ENCODE peak calls at places on chromosome 22, in six cellular contexts. X is HCT116; Q is cardiac muscle cell; B is endothelial cell of umbilical vein; W is CD4-positive, CD25-positive, alpha-beta regulatory T cell; F is mammary epithelial cell. Y is an unnamed sample.

GRCh38 chr22:20607157-20607907 is 99.9 kb downstream of the MED15 start:
- DNase-seq in X (no peak), Q (peak; percentile 14), B (no peak), W (no peak), F (no peak), Y (no peak)

GRCh38 chr22:31160328-31160978 is 471 bp downstream of the RNF185 start:
- DNase-seq in X (no peak), Q (peak; percentile 49), B (peak; percentile 55), W (peak; percentile 28), F (no peak), Y (peak; percentile 23)

GRCh38 chr22:27870234-27871191 is 48.5 kb downstream of the PITPNB start:
- DNase-seq in X (no peak), Q (no peak), B (no peak), W (no peak), F (no peak), Y (no peak)

GRCh38 chr22:31926969-31927368 is 17.4 kb upstream of the YWHAH start:
- DNase-seq in X (no peak), Q (no peak), B (no peak), W (no peak), F (peak; percentile 31), Y (no peak)

GRCh38 chr22:21624120-21624879 is 5.5 kb downstream of the YDJC start:
- DNase-seq in X (no peak), Q (peak; percentile 37), B (no peak), W (peak; percentile 25), F (peak; percentile 9), Y (no peak)

GRCh38 chr22:31530816-31531180 is 34.5 kb downstream of the SFI1 start:
- DNase-seq in X (no peak), Q (no peak), B (no peak), W (no peak), F (no peak), Y (no peak)

GRCh38 chr22:29258407-29259252 is 9.2 kb downstream of the RHBDD3 start:
- DNase-seq in X (no peak), Q (no peak), B (no peak), W (no peak), F (no peak), Y (no peak)

GRCh38 chr22:35539910-35540599 is 576 bp upstream of the RASD2 start:
- DNase-seq in X (no peak), Q (peak; percentile 78), B (no peak), W (peak; percentile 56), F (peak; percentile 42), Y (peak; percentile 56)

GRCh38 chr22:40799008-40799407 is 20.1 kb downstream of the SLC25A17 start:
- DNase-seq in X (no peak), Q (no peak), B (no peak), W (no peak), F (no peak), Y (no peak)

GRCh38 chr22:45599836-45600577 is 71.6 kb upstream of the ATXN10 start:
- DNase-seq in X (no peak), Q (no peak), B (no peak), W (no peak), F (no peak), Y (no peak)

GRCh38 chr22:41021039-41021654 is 70.0 kb downstream of the RBX1 start:
- DNase-seq in X (no peak), Q (no peak), B (no peak), W (peak; percentile 7), F (no peak), Y (no peak)

GRCh38 chr22:35575116-35575748 is 34.6 kb downstream of the RASD2 start:
- DNase-seq in X (no peak), Q (no peak), B (no peak), W (no peak), F (no peak), Y (no peak)

GRCh38 chr22:48940266-48940987 is 887.2 kb downstream of the BRD1 start:
- DNase-seq in X (no peak), Q (no peak), B (no peak), W (no peak), F (no peak), Y (no peak)

GRCh38 chr22:19795617-19796008 is 35.0 kb downstream of the TBX1 start:
- DNase-seq in X (no peak), Q (no peak), B (no peak), W (no peak), F (no peak), Y (no peak)

GRCh38 chr22:47940211-47940610 is 1177.8 kb downstream of the TBC1D22A start:
- DNase-seq in X (no peak), Q (no peak), B (no peak), W (no peak), F (no peak), Y (no peak)

GRCh38 chr22:44335903-44336803 is 23.4 kb upstream of the SHISAL1 start:
- DNase-seq in X (no peak), Q (no peak), B (no peak), W (peak; percentile 22), F (no peak), Y (no peak)

GRCh38 chr22:17112491-17113042 is 8.6 kb downstream of the TMEM121B start:
- DNase-seq in X (no peak), Q (no peak), B (no peak), W (no peak), F (no peak), Y (no peak)

GRCh38 chr22:19720999-19721485 is 2.3 kb upstream of the GP1BB start:
- DNase-seq in X (no peak), Q (no peak), B (no peak), W (no peak), F (no peak), Y (no peak)

GRCh38 chr22:10961043-10961860 is 4566.7 kb upstream of the OR11H1 start:
- DNase-seq in X (no peak), Q (no peak), B (no peak), W (no peak), F (no peak), Y (no peak)

GRCh38 chr22:50292643-50293440 is 14.6 kb downstream of the PLXNB2 start:
- DNase-seq in X (no peak), Q (no peak), B (no peak), W (peak; percentile 56), F (no peak), Y (no peak)

GRCh38 chr22:50294319-50294656 is 13.2 kb downstream of the PLXNB2 start:
- DNase-seq in X (no peak), Q (no peak), B (no peak), W (no peak), F (no peak), Y (no peak)

GRCh38 chr22:50296658-50297490 is 10.6 kb downstream of the PLXNB2 start:
- DNase-seq in X (no peak), Q (no peak), B (no peak), W (no peak), F (no peak), Y (no peak)

GRCh38 chr22:50289942-50290630 is 17.4 kb downstream of the PLXNB2 start:
- DNase-seq in X (no peak), Q (no peak), B (no peak), W (no peak), F (no peak), Y (no peak)

DNA sequence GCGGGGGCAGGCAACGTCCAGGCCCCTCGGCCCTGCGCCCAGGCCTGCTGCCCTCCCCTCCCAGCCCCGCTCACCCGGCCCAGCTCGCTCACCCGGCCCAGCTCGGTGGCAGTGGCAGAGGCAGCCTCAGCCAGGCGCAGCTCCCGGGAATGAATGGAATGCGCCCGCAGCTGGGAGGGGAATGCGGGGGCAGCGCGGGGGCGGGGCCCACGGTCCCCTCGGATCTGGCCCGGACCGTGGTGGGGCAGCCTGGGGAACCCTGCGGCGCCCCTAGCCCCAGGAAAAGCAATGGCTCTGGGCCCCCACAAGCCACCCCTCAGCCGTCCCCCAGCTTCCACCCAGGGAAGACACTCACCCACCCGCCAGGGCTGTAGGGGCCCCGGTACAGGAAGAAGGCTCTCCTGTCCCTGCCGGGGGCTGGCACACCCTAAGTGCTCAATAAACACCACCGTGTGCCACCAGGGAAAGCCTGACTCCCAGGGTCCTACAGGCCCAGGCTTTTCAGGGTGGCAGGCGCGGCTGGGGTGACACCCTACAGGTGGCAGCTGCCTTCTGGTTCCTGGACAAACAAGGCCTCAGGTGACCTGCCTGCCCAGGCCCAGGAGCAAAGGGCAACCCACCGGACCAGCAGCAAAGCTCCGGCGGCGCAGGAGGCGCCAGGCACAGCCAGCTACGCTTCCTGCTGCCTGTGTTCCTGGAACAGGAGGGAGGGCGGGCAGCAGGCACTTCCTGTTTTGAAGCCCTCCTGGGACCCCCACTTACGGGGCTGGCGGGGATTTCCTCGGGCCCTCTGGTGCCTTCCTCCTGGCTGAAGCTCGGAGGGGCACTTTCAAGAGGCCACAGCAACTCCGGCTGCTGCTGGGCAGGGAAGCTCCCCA is 13.8 kb downstream of the PLXNB2 start:
- DNase-seq in X (no peak), Q (peak; percentile 87), B (peak; percentile 83), W (peak; percentile 65), F (peak; percentile 58), Y (no peak)
- H3K4me3 ChIP-seq in X (peak overlapping the region; percentile 56), Q (no peak overlapping the region), B (peak overlapping the region; percentile 22), W (no peak overlapping the region), F (peak overlapping the region; percentile 15), Y (peak overlapping the region; percentile 50)

DNA sequence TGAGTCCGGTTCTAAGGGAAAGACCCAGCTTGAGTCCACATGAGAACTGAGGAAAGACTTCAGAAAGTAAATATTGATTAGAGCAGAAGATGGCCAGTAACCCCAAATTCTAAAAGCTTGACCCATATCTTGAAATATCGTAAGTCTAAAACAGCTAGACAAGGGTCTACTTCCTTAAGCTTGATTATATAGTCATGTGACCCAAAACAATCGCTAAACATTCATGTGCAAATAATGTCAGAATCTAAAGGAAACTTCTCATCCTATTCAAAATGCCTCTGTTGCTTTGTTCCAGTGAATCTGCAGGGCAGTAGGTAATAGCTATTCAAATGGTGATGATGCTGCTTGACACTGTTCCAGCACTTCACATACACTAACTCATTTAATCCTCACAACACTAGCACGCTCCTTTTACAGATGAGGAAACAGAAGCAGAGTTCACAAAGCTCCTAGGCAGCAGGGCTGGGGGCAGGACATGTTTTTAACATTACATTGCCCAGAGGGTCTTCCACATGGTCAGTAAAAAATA is 52.6 kb downstream of the TCF20 start:
- DNase-seq in X (no peak), Q (no peak), B (peak; percentile 6), W (no peak), F (no peak), Y (no peak)
- H3K4me1 ChIP-seq in X (no peaks in the 10 kb centered on the region), Q (peaks cover 11% of the 10 kb centered on the region), B (no peaks in the 10 kb centered on the region), W (peaks cover 45% of the 10 kb centered on the region), F (no peaks in the 10 kb centered on the region), Y (peaks cover 20% of the 10 kb centered on the region)

DNA sequence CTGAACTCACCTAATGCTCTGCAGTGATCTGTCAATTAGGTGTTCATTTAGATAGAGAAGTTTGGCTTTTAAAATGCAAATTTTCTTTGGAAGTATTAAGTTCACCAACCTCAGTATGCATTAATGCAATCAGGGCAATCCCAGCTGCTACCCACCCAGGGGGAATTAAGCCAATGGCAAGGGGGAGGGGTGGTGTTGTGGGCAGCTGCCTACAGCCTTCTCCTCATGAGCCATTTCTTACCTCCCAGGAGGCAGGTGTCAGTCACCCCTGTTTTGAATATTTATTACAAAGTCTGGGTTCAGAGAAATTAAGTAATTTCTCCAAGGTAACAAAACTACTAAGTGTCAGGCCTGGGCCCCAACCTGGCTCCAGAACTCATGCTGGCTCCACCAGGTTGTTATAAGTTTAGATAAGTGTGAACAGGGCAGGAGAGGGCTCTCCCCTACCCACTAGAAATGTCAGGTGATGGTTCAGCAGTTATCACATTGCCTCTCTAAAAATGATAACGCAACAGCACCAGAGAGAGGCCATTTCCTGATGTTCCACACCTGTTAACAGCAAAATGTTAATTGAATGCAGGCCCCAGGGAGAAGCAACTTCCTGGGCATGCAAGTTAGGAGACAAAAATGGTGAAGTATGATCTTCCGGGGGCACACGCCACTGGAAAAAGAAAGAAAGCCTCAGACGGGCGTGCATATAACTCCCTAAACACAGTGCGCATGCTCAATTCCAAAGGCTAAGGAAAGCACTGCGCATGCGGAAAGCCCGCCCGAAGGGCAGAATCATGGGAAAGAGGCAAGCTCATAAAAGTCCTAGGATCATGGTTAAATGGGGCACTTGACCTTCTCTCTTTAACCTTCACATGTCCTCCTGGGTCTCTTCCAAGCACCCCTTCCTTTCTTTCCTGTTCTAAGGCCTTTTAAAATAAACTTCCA is 35.4 kb upstream of the GNAZ start:
- DNase-seq in X (no peak), Q (no peak), B (no peak), W (no peak), F (no peak), Y (no peak)
- H3K27me3 ChIP-seq in X (no peaks in the 10 kb centered on the region), Q (no peaks in the 10 kb centered on the region), B (no peaks in the 10 kb centered on the region), W (peaks cover under 1% of the 10 kb centered on the region), F (no peaks in the 10 kb centered on the region), Y (no peaks in the 10 kb centered on the region)

GRCh38 chr22:37636949-37637273 is 2.6 kb upstream of the SH3BP1 start:
- DNase-seq in X (no peak), Q (no peak), B (no peak), W (no peak), F (no peak), Y (no peak)
- H3K4me3 ChIP-seq in X (no peak overlapping the region), Q (no peak overlapping the region), B (no peak overlapping the region), W (peak overlapping the region; percentile 44), F (no peak overlapping the region), Y (no peak overlapping the region)